ENCODE peak calls at places on chromosome 15, in seven cellular contexts. J is IMR-90; H is CD8-positive, alpha-beta T cell; N is keratinocyte; S is cardiac muscle cell; Z is K562; U is upper lobe of right lung. C is an unnamed sample. For H3K36me3 and H3K9me3, the result is how much of the 10 kb centered on the place peaks cover.

GRCh38 chr15:71436854-71437253 is 321.6 kb downstream of the THSD4 start:
- DNase-seq in J (no peak), H (no peak), N (no peak), S (no peak), Z (no peak), U (no peak), C (no peak)

GRCh38 chr15:48507416-48508065 is 138.0 kb downstream of the FBN1 start:
- DNase-seq in J (peak), H (no peak), N (no peak), S (peak), Z (peak), U (no peak), C (peak)

GRCh38 chr15:39358441-39359041 is 222.3 kb upstream of the THBS1 start:
- DNase-seq in J (peak), H (no peak), N (no peak), S (peak), Z (peak), U (no peak), C (no peak)

GRCh38 chr15:85414037-85414436 is 33.6 kb downstream of the AKAP13 start:
- DNase-seq in J (no peak), H (no peak), N (no peak), S (no peak), Z (no peak), U (no peak), C (no peak)

GRCh38 chr15:89673162-89673506 is 6.0 kb downstream of the PLIN1 start:
- DNase-seq in J (no peak), H (no peak), N (no peak), S (peak), Z (peak), U (no peak), C (peak)

GRCh38 chr15:57611938-57612337 is 20.2 kb downstream of the MYZAP start:
- DNase-seq in J (no peak), H (no peak), N (no peak), S (peak), Z (no peak), U (no peak), C (peak)

GRCh38 chr15:57950381-57950946 is 115.0 kb downstream of the ALDH1A2 start:
- DNase-seq in J (no peak), H (no peak), N (no peak), S (no peak), Z (peak), U (no peak), C (no peak)

GRCh38 chr15:52518487-52518886 is 10.2 kb downstream of the MYO5A start:
- DNase-seq in J (peak), H (no peak), N (no peak), S (no peak), Z (no peak), U (no peak), C (no peak)

DNA sequence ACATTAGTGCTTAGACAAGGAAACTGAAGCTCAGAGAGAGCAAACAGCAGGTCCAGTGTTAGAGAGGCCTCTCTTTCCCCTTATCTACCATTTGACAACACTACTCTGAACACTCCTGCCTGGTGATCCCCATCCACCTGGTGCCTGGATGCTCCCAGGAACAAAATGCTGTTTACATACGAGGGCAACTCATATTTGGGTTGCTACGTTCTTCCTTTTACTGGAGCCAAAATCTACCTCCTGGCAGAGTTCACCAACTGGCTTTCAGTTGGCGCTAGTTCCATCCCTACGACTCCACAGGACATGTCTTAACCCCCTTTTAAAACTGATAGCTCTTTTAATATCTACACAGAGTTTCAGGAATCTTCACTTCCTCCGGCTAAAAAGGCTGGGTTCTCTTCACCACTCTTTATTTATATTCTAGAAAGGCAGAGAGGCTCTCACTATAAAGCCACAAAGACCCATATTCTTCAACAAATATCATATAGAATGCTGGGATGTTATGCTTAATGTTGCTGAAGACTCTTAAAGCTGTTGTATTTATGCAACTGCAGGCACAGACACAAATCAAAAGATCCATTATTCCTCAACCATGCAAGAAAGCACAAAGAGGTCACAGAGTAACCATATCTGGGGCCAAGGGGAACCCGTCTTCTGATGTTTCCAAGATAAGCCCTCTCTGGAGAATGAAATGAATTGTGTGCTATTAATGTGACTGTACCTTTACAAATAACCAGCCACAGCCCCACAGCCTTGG is 47.9 kb downstream of the CCNB2 start:
- DNase-seq in J (no peak), H (no peak), N (no peak), S (no peak), Z (no peak), U (no peak), C (no peak)
- H3K36me3 ChIP-seq in J (under half), H (under half), N (under half), S (under half), Z (under half), U (under half), C (under half)

DNA sequence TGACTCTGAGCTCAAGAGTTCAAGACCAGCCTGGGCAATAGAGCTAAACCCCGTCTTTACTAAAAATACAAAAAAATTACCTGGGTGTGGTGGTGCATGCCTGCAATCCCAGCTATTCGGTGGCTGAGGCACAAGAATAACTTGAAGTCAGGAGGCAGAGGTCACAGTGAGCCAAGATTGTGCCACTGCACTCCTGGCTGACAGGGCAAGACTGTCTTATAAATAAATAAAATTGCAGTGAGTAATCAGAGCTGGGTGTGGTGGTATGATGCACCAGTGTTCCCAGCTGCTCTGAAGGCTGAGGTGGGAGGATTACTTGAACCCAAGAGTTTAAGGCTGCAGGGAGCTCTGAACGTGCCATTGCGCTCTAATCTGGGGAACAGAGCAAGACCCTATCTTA is 55.9 kb upstream of the GCNT3 start:
- DNase-seq in J (no peak), H (no peak), N (no peak), S (no peak), Z (no peak), U (no peak), C (no peak)
- TF ChIP-seq CTCF in J (no peak), H (no peak), N (no peak), S (no peak), Z (no peak), U (no peak), C (no peak)

DNA sequence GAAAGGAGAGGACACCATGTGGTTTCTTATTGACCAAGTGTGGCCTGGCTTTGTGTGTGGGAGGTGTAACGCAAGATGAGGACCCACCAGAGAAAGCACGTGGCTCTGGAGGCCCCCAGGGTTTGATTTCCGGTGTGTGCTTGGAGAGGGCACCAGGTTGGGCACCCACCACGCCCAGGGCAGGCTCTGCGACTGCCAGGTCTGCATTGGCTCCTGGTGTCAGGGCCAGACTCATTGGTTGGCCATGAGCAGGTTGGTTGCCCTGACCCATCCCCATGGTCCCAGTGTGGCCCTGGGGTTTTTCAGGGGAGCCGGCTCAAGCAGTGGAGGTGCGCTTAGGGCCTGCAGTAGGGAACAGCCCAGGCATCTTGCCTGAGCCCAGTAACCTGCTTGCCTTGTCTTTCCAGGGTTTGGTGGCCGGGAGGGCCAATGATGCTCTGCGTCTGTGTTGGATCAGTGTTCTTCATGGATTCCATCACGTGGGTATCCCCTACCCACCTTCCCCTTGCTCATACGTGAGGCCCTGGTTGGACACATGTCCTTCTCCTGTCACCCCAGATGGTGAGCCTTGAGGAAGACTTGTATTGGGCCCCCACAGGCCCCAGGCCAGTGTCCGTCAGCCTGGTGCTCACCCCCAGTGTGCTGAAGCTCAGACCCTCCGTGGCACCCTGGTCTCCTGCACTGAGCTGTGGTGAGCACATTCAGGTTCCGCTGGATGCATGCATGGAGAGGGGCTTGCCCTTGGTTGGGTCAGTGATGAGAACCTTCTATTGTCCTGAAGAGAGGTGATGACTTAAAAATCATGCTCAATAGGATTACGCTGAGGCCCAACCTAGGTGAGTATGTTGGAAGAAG is 193.9 kb downstream of the UBE3A start:
- DNase-seq in J (no peak), H (no peak), N (no peak), S (no peak), Z (no peak), U (peak), C (no peak)
- H3K9me3 ChIP-seq in J (half or more), H (under half), N (under half), S (under half), Z (under half), U (under half), C (under half)

GRCh38 chr15:22873841-22874240 is 35.4 kb downstream of the NIPA2 start:
- DNase-seq in J (no peak), H (no peak), N (no peak), S (no peak), Z (no peak), U (no peak), C (no peak)
- H3K36me3 ChIP-seq in J (half or more), H (under half), N (under half), S (under half), Z (under half), U (half or more), C (under half)

GRCh38 chr15:29409890-29410289 is 140.3 kb upstream of the NSMCE3 start:
- DNase-seq in J (no peak), H (no peak), N (no peak), S (no peak), Z (no peak), U (no peak), C (no peak)
- TF ChIP-seq CTCF in J (no peak), H (no peak), N (no peak), S (no peak), Z (no peak), U (no peak), C (no peak)

GRCh38 chr15:25060472-25060803 is 105.7 kb downstream of the SNRPN start:
- DNase-seq in J (no peak), H (no peak), N (no peak), S (no peak), Z (no peak), U (peak), C (no peak)
- H3K9me3 ChIP-seq in J (half or more), H (half or more), N (half or more), S (under half), Z (under half), U (half or more), C (half or more)

GRCh38 chr15:62060896-62061280 is 641 bp upstream of the VPS13C start:
- DNase-seq in J (no peak), H (no peak), N (no peak), S (no peak), Z (no peak), U (no peak), C (no peak)
- H3K36me3 ChIP-seq in J (under half), H (under half), N (under half), S (under half), Z (under half), U (under half), C (under half)

GRCh38 chr15:99409560-99409959 is 156.2 kb upstream of the MEF2A start:
- DNase-seq in J (no peak), H (no peak), N (no peak), S (no peak), Z (no peak), U (peak), C (no peak)

GRCh38 chr15:99410477-99410876 is 155.3 kb upstream of the MEF2A start:
- DNase-seq in J (no peak), H (no peak), N (no peak), S (no peak), Z (no peak), U (peak), C (no peak)

GRCh38 chr15:99407716-99408115 is 156.4 kb downstream of the LRRC28 start:
- DNase-seq in J (no peak), H (no peak), N (no peak), S (no peak), Z (no peak), U (no peak), C (no peak)

GRCh38 chr15:99408236-99409096 is 157.2 kb downstream of the LRRC28 start:
- DNase-seq in J (peak), H (no peak), N (no peak), S (peak), Z (no peak), U (peak), C (no peak)

DNA sequence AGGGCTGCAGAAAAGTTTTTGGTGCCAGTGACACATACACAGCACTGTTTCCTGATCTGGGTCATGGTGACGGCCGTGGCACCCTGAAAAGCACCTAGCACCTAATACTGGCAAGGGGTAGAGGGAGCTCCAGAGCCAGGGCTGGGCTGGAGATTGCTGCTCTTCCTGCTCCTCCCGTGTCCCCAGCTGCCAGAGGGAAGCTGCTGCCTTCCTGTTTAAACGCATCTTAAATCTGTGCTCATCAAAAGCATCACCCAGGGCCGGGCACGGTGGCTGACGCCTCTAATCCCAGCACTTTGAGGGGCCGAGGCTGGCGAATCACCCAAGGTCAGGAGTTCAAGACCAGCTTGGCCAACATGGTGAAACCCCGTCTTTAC is 156.7 kb upstream of the MEF2A start:
- DNase-seq in J (peak), H (peak), N (peak), S (peak), Z (no peak), U (peak), C (no peak)
- TF ChIP-seq CTCF in J (peak), H (peak), N (peak), S (peak), Z (no peak), U (peak), C (peak)

DNA sequence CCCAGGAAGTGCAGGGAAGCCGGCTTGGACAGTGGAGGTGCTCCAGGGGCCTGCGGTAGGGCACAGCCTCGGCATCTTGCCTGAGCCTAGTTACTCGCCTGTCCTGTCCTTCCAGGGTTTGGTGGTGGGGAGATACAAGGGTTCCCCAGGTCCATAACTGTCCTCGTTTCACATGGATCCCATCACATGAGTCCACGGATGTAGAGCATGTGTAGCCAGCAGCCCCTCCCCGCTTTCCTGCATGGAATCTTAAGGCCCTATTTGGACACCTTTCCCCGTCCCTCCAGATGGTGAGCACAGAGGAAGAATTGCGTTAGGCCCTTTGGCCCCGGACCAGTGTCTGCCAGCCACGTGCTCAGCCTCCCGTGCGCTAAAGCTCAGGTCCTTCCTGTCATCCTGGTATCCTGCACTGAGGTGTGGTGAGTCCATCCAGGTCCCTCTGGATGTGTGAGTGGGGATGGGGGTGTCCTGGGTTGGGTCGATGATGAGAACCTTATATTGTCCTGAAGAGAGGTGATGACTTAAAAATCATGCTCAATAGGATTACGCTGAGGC is 230.4 kb downstream of the SNRPN start:
- DNase-seq in J (no peak), H (no peak), N (no peak), S (no peak), Z (no peak), U (peak), C (no peak)
- H3K9me3 ChIP-seq in J (half or more), H (under half), N (under half), S (under half), Z (under half), U (under half), C (under half)

DNA sequence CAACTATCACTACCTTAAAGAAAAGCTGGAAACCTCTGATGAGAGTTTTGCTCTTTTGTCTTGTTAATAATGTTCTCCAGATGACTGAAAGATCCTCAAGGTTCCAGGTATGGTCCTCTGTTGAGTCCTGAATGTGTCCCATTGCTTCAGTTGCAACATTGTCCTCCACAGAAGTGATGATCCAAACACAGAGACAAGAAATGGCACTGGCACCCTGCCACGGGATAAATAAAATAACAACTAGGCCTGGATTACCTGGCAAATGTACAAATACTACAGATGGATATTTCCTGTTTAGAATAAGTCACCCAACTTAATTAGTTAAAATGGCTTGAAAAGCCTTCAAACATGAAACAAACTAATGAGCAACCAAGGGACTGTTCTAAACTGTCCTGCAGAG is 58.3 kb downstream of the EIF3J start:
- DNase-seq in J (no peak), H (no peak), N (no peak), S (no peak), Z (no peak), U (no peak), C (no peak)
- H3K36me3 ChIP-seq in J (under half), H (under half), N (under half), S (half or more), Z (half or more), U (half or more), C (under half)